ENCODE peak calls at places on chromosomes 12 and 14, in ten cellular contexts. M, I, A, Y, B, J, T, C, N and E are unnamed samples.

GRCh38 chr14:96038920-96039632 is at the start of gene C14orf132:
- DNase-seq in M (peak; percentile 28), I (no peak), A (no peak), Y (peak; percentile 87), B (no peak), J (no peak), T (peak; percentile 42), C (no peak), N (peak; percentile 92), E (no peak)

GRCh38 chr12:65584041-65584440 is 240.2 kb upstream of the HMGA2 start:
- DNase-seq in M (no peak), I (no peak), A (no peak), Y (no peak), B (no peak), J (no peak), T (no peak), C (no peak), N (no peak), E (no peak)

GRCh38 chr14:68518910-68519686 is 273.8 kb downstream of the ZFP36L1 start:
- DNase-seq in M (no peak), I (no peak), A (no peak), Y (no peak), B (no peak), J (no peak), T (peak; percentile 56), C (no peak), N (no peak), E (no peak)

GRCh38 chr12:40011775-40012129 is 94.1 kb downstream of the SLC2A13 start:
- DNase-seq in M (no peak), I (no peak), A (no peak), Y (no peak), B (no peak), J (no peak), T (no peak), C (no peak), N (no peak), E (no peak)

GRCh38 chr14:77018785-77019184 is 9.7 kb downstream of the IRF2BPL start:
- DNase-seq in M (no peak), I (no peak), A (no peak), Y (no peak), B (no peak), J (peak; percentile 33), T (no peak), C (no peak), N (no peak), E (no peak)

GRCh38 chr12:127388985-127389384 is 878.0 kb upstream of the TMEM132C start:
- DNase-seq in M (no peak), I (no peak), A (no peak), Y (no peak), B (no peak), J (no peak), T (no peak), C (no peak), N (no peak), E (no peak)

GRCh38 chr14:75723716-75724115 is 62.7 kb downstream of the TTLL5 start:
- DNase-seq in M (no peak), I (no peak), A (no peak), Y (no peak), B (no peak), J (no peak), T (no peak), C (no peak), N (no peak), E (no peak)

GRCh38 chr14:73188501-73188903 is 48.8 kb upstream of the PAPLN start:
- DNase-seq in M (no peak), I (no peak), A (no peak), Y (no peak), B (no peak), J (peak; percentile 18), T (no peak), C (no peak), N (peak; percentile 37), E (peak; percentile 5)

GRCh38 chr12:15856097-15856982 is 25.8 kb upstream of the STRAP start:
- DNase-seq in M (no peak), I (no peak), A (no peak), Y (peak; percentile 40), B (peak; percentile 47), J (peak; percentile 67), T (peak; percentile 28), C (peak; percentile 62), N (peak; percentile 32), E (peak; percentile 80)

GRCh38 chr14:75198291-75198933 is 22.0 kb upstream of the TMED10 start:
- DNase-seq in M (no peak), I (no peak), A (no peak), Y (no peak), B (no peak), J (no peak), T (no peak), C (no peak), N (no peak), E (no peak)

GRCh38 chr12:92955997-92956663 is 27.0 kb upstream of the EEA1 start:
- DNase-seq in M (no peak), I (no peak), A (no peak), Y (no peak), B (peak; percentile 64), J (no peak), T (no peak), C (no peak), N (peak; percentile 12), E (no peak)

GRCh38 chr12:79001404-79001803 is 136.8 kb downstream of the SYT1 start:
- DNase-seq in M (no peak), I (no peak), A (no peak), Y (no peak), B (no peak), J (no peak), T (no peak), C (no peak), N (no peak), E (no peak)

GRCh38 chr14:58171090-58171489 is 19.1 kb upstream of the ARMH4 start:
- DNase-seq in M (no peak), I (no peak), A (no peak), Y (peak; percentile 97), B (peak; percentile 45), J (peak; percentile 85), T (peak; percentile 49), C (no peak), N (peak; percentile 93), E (peak; percentile 54)

GRCh38 chr14:22375321-22375930 is 213.6 kb downstream of the DAD1 start:
- DNase-seq in M (no peak), I (no peak), A (no peak), Y (peak; percentile 32), B (no peak), J (peak; percentile 72), T (no peak), C (no peak), N (no peak), E (no peak)

GRCh38 chr12:63967358-63967757 is 122.9 kb downstream of the SRGAP1 start:
- DNase-seq in M (no peak), I (no peak), A (no peak), Y (no peak), B (peak; percentile 58), J (no peak), T (no peak), C (no peak), N (no peak), E (peak; percentile 68)

GRCh38 chr14:100165825-100166520 is 6.5 kb upstream of the DEGS2 start:
- DNase-seq in M (no peak), I (no peak), A (no peak), Y (no peak), B (no peak), J (no peak), T (no peak), C (no peak), N (no peak), E (no peak)

GRCh38 chr12:96075560-96075959 is 40.2 kb upstream of the LTA4H start:
- DNase-seq in M (no peak), I (no peak), A (no peak), Y (no peak), B (no peak), J (no peak), T (no peak), C (no peak), N (no peak), E (no peak)

GRCh38 chr12:16076553-16076952 is 165.4 kb downstream of the DERA start:
- DNase-seq in M (no peak), I (no peak), A (no peak), Y (peak; percentile 77), B (no peak), J (peak; percentile 64), T (no peak), C (no peak), N (peak; percentile 35), E (peak; percentile 17)

GRCh38 chr12:9931245-9931644 is 925 bp downstream of the CLEC2A start:
- DNase-seq in M (no peak), I (no peak), A (no peak), Y (no peak), B (no peak), J (no peak), T (no peak), C (no peak), N (no peak), E (no peak)

GRCh38 chr12:13002301-13003097 is 2.4 kb upstream of the HEBP1 start:
- DNase-seq in M (no peak), I (no peak), A (no peak), Y (no peak), B (no peak), J (no peak), T (no peak), C (no peak), N (peak; percentile 11), E (no peak)

GRCh38 chr12:70002912-70003255 is 177.9 kb downstream of the MYRFL start:
- DNase-seq in M (no peak), I (no peak), A (no peak), Y (no peak), B (no peak), J (no peak), T (no peak), C (no peak), N (no peak), E (no peak)

GRCh38 chr12:56999456-56999855 is 6.9 kb downstream of the ZBTB39 start:
- DNase-seq in M (no peak), I (no peak), A (no peak), Y (no peak), B (no peak), J (no peak), T (no peak), C (no peak), N (no peak), E (no peak)

GRCh38 chr12:12072064-12072760 is 1.5 kb downstream of the BCL2L14 start:
- DNase-seq in M (peak; percentile 15), I (no peak), A (no peak), Y (no peak), B (no peak), J (no peak), T (no peak), C (peak; percentile 60), N (no peak), E (no peak)

GRCh38 chr12:92028039-92028709 is 117.5 kb downstream of the BTG1 start:
- DNase-seq in M (no peak), I (no peak), A (no peak), Y (no peak), B (no peak), J (no peak), T (no peak), C (no peak), N (no peak), E (no peak)

GRCh38 chr14:63544641-63545234 is 1.6 kb upstream of the PPP2R5E start:
- DNase-seq in M (no peak), I (no peak), A (no peak), Y (no peak), B (no peak), J (peak; percentile 34), T (no peak), C (no peak), N (peak; percentile 51), E (no peak)

GRCh38 chr14:68513838-68514610 is 278.8 kb downstream of the ZFP36L1 start:
- DNase-seq in M (no peak), I (no peak), A (peak; percentile 68), Y (no peak), B (no peak), J (no peak), T (no peak), C (no peak), N (no peak), E (no peak)